ENCODE peak calls at places on chromosomes 7 and 10, in seven cellular contexts. B is CD4-positive, alpha-beta memory T cell; F is gastrocnemius medialis; K is K562; S is GM23248; G is uterus; Q is kidney. A is an unnamed sample. For H3K9me3, the result is how much of the 10 kb centered on the place peaks cover.

GRCh38 chr10:124993728-124994451 is 52.0 kb downstream of the ZRANB1 start:
- DNase-seq in F (no peak), K (no peak), S (no peak), Q (no peak), B (no peak), G (no peak), A (no peak)

GRCh38 chr10:7157091-7157490 is 253.7 kb downstream of the SFMBT2 start:
- DNase-seq in K (no peak), F (no peak), G (no peak), Q (no peak), S (no peak), B (no peak), A (no peak)

GRCh38 chr10:69567920-69568319 is 5.3 kb downstream of the NEUROG3 start:
- DNase-seq in S (peak), Q (no peak), K (peak), B (no peak), G (no peak), F (no peak), A (no peak)

GRCh38 chr7:25314729-25315267 is 86.5 kb upstream of the NPVF start:
- DNase-seq in G (no peak), Q (no peak), K (no peak), S (peak), F (no peak), B (no peak), A (no peak)

GRCh38 chr7:121167971-121168370 is 160.8 kb upstream of the WNT16 start:
- DNase-seq in S (no peak), Q (no peak), G (no peak), F (no peak), K (no peak), B (no peak), A (no peak)

GRCh38 chr7:4715385-4715770 is 33.3 kb downstream of the FOXK1 start:
- DNase-seq in G (peak), S (peak), F (peak), Q (no peak), K (no peak), B (no peak), A (no peak)

GRCh38 chr10:103638948-103639347 is 145.4 kb downstream of the NEURL1 start:
- DNase-seq in K (no peak), F (no peak), G (no peak), B (no peak), Q (peak), S (peak), A (no peak)

GRCh38 chr10:43793714-43794113 is 145.0 kb upstream of the ZNF32 start:
- DNase-seq in K (no peak), G (no peak), S (peak), F (no peak), Q (no peak), B (no peak), A (no peak)

GRCh38 chr10:88986549-88987242 is 3.9 kb upstream of the FAS start:
- DNase-seq in Q (no peak), B (no peak), F (no peak), K (peak), G (no peak), S (peak), A (no peak)

GRCh38 chr7:141452911-141453310 is 98.3 kb upstream of the AGK start:
- DNase-seq in F (no peak), B (no peak), K (no peak), G (no peak), S (no peak), Q (no peak), A (no peak)

GRCh38 chr10:89699581-89700064 is 1.8 kb upstream of the KIF20B start:
- DNase-seq in B (no peak), G (no peak), K (no peak), S (no peak), Q (no peak), F (no peak), A (no peak)

GRCh38 chr7:21526007-21526406 is 16.8 kb upstream of the DNAH11 start:
- DNase-seq in S (peak), F (no peak), B (peak), Q (no peak), G (no peak), K (peak), A (no peak)

GRCh38 chr7:141577043-141577839 is 26.0 kb downstream of the AGK start:
- DNase-seq in Q (no peak), K (no peak), S (no peak), G (no peak), F (no peak), B (no peak), A (no peak)

GRCh38 chr10:12945709-12946359 is 55.7 kb downstream of the CCDC3 start:
- DNase-seq in Q (no peak), K (peak), B (no peak), F (no peak), S (no peak), G (no peak), A (no peak)

GRCh38 chr7:29642494-29643155 is 79.0 kb downstream of the PRR15 start:
- DNase-seq in B (no peak), F (no peak), K (peak), S (no peak), Q (no peak), G (peak), A (no peak)

GRCh38 chr7:17994079-17994478 is 33.6 kb downstream of the PRPS1L1 start:
- DNase-seq in B (no peak), K (no peak), S (no peak), G (no peak), F (no peak), Q (no peak), A (no peak)

GRCh38 chr7:2815523-2816240 is 28.4 kb downstream of the GNA12 start:
- DNase-seq in F (no peak), B (no peak), K (no peak), G (no peak), S (no peak), Q (no peak), A (no peak)

GRCh38 chr7:2812831-2813230 is 31.3 kb downstream of the GNA12 start:
- DNase-seq in F (no peak), S (no peak), B (no peak), G (no peak), Q (no peak), K (no peak), A (no peak)

GRCh38 chr7:2814186-2814530 is 29.9 kb downstream of the GNA12 start:
- DNase-seq in K (no peak), B (no peak), F (no peak), G (no peak), Q (no peak), S (no peak), A (no peak)

GRCh38 chr7:2813350-2814185 is 30.5 kb downstream of the GNA12 start:
- DNase-seq in B (no peak), F (no peak), Q (no peak), K (no peak), G (no peak), S (no peak), A (no peak)

DNA sequence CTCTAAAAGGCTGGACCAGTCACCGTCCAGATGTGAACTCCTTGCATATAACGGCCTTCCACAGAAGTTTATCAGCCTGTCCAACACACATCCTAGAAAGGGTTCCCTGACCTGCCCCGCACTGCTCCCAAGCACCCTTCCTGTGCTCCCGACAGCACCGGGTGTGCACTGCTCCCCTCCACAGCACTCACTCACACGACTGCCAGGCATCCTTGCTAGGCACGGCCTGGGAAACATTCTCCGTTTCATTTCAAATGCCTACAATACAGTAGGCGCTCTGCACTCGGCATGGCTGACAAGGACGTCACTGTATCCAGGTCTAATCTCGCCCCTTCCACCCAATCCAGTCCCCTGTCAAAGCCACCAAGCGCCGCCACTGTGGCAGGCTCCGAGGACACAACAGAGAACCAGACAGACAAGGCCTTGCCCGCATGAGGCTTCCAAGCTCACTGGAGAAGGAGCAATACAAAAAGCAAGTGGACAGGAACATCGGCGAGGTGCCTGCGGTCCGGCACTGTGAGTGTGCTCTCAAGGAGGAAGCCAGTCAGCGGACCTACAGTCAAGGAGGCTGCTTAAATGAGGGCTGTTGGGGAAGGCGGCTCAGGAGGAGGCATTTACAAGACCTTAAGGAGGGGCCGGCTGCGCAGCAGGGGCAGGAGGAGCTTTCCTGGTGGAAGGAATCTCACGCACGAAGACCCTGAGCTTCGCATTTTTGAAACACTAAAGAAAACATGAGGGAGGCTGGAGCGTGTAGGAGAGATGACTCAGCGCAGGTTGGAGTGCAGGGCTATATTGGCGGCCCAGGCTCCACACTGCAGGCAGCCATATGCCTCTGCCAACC is 29.2 kb downstream of the GNA12 start:
- DNase-seq in S (no peak), G (no peak), K (no peak), B (no peak), Q (no peak), F (no peak), A (no peak)
- H3K9me3 ChIP-seq in S (under half), G (under half), K (under half), B (under half), Q (under half), F (under half), A (under half)

GRCh38 chr7:138342990-138343389 is 117.1 kb upstream of the TRIM24 start:
- DNase-seq in S (no peak), F (no peak), G (no peak), K (no peak), Q (no peak), B (no peak), A (no peak)
- H3K9me3 ChIP-seq in S (under half), F (under half), G (under half), K (under half), Q (under half), B (under half), A (under half)

GRCh38 chr7:155559519-155560108 is 13.3 kb upstream of the CNPY1 start:
- DNase-seq in G (no peak), K (no peak), S (no peak), B (no peak), Q (peak), F (no peak), A (no peak)
- H3K9me3 ChIP-seq in G (under half), K (under half), S (under half), B (under half), Q (under half), F (under half), A (under half)

GRCh38 chr10:21832751-21833150 is 170.8 kb downstream of the DNAJC1 start:
- DNase-seq in S (no peak), Q (no peak), F (no peak), B (no peak), K (no peak), G (no peak), A (no peak)
- H3K9me3 ChIP-seq in S (under half), Q (under half), F (under half), B (under half), K (under half), G (under half), A (under half)

DNA sequence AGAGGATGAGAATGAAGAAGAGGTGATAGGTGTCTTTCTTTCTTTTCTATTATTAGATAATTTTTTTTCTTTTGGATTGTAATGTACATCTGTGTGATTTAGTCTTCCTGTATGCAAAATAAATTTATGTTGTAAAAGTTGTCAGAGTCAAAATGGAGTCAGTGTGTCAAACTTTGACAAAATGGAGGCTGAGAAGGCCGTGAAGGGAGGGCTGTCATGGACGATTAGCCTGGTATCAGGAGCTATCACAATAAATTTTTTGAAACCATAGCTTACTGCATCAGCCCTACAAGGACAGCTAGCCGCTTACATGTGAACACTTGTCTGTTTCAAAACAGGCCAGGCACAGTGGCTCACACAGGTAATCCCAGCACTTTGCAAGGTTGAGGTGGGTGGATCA is 67.6 kb downstream of the EXOC6 start:
- DNase-seq in G (no peak), B (no peak), Q (no peak), K (no peak), F (no peak), S (no peak), A (no peak)
- H3K9me3 ChIP-seq in G (under half), B (under half), Q (under half), K (under half), F (under half), S (under half), A (under half)

A was measured in T-helper 17 cell.